ENCODE peak calls at places on chromosomes 11 and 22, in nine cellular contexts. One of them, this sample, is unnamed.

GRCh38 chr11:35515224-35515623 is 10.2 kb downstream of the PAMR1 start:
- DNase-seq in ELR: peak; percentile 44
- DNase-seq in Caki2: no peak
- DNase-seq in fibroblast of pulmonary artery: peak; percentile 78
- DNase-seq in stimulated activated CD8-positive, alpha-beta memory T cell treated with anti-CD3 and anti-CD28 coated beads, Interleukin-4, amount 100 ng/mL, for 1 hour: no peak
- DNase-seq in cardiac muscle cell: peak; percentile 74
- DNase-seq in osteoblast: peak; percentile 42
- DNase-seq in left ventricle myocardium superior: no peak
- DNase-seq in thoracic aorta: no peak
- DNase-seq in this sample: peak; percentile 85

GRCh38 chr22:16949561-16949960 is 58.5 kb downstream of the GAB4 start:
- DNase-seq in cardiac muscle cell: no peak
- DNase-seq in stimulated activated CD8-positive, alpha-beta memory T cell treated with anti-CD3 and anti-CD28 coated beads, Interleukin-4, amount 100 ng/mL, for 1 hour: no peak
- DNase-seq in left ventricle myocardium superior: no peak
- DNase-seq in ELR: no peak
- DNase-seq in osteoblast: no peak
- DNase-seq in fibroblast of pulmonary artery: no peak
- DNase-seq in Caki2: no peak
- DNase-seq in thoracic aorta: no peak
- DNase-seq in this sample: peak; percentile 48

GRCh38 chr11:83773950-83774880 is 488.0 kb upstream of the CCDC90B start:
- DNase-seq in Caki2: no peak
- DNase-seq in thoracic aorta: no peak
- DNase-seq in stimulated activated CD8-positive, alpha-beta memory T cell treated with anti-CD3 and anti-CD28 coated beads, Interleukin-4, amount 100 ng/mL, for 1 hour: no peak
- DNase-seq in left ventricle myocardium superior: no peak
- DNase-seq in osteoblast: no peak
- DNase-seq in cardiac muscle cell: peak; percentile 28
- DNase-seq in fibroblast of pulmonary artery: peak; percentile 36
- DNase-seq in ELR: peak; percentile 27
- DNase-seq in this sample: peak; percentile 40

GRCh38 chr11:43736502-43737193 is 56.1 kb downstream of the HSD17B12 start:
- DNase-seq in thoracic aorta: no peak
- DNase-seq in Caki2: no peak
- DNase-seq in stimulated activated CD8-positive, alpha-beta memory T cell treated with anti-CD3 and anti-CD28 coated beads, Interleukin-4, amount 100 ng/mL, for 1 hour: no peak
- DNase-seq in osteoblast: peak; percentile 85
- DNase-seq in cardiac muscle cell: peak; percentile 75
- DNase-seq in ELR: peak; percentile 2
- DNase-seq in fibroblast of pulmonary artery: peak; percentile 65
- DNase-seq in left ventricle myocardium superior: no peak
- DNase-seq in this sample: peak; percentile 85

GRCh38 chr11:2804189-2804588 is 81.4 kb downstream of the CDKN1C start:
- DNase-seq in osteoblast: no peak
- DNase-seq in Caki2: no peak
- DNase-seq in fibroblast of pulmonary artery: no peak
- DNase-seq in stimulated activated CD8-positive, alpha-beta memory T cell treated with anti-CD3 and anti-CD28 coated beads, Interleukin-4, amount 100 ng/mL, for 1 hour: no peak
- DNase-seq in left ventricle myocardium superior: no peak
- DNase-seq in thoracic aorta: no peak
- DNase-seq in cardiac muscle cell: no peak
- DNase-seq in ELR: no peak
- DNase-seq in this sample: no peak

GRCh38 chr11:72333657-72334056 is 89.7 kb upstream of the PHOX2A start:
- DNase-seq in osteoblast: no peak
- DNase-seq in thoracic aorta: no peak
- DNase-seq in stimulated activated CD8-positive, alpha-beta memory T cell treated with anti-CD3 and anti-CD28 coated beads, Interleukin-4, amount 100 ng/mL, for 1 hour: peak; percentile 1
- DNase-seq in Caki2: no peak
- DNase-seq in left ventricle myocardium superior: no peak
- DNase-seq in ELR: no peak
- DNase-seq in cardiac muscle cell: peak; percentile 54
- DNase-seq in fibroblast of pulmonary artery: peak; percentile 4
- DNase-seq in this sample: no peak

GRCh38 chr11:68682531-68682931 is 1.8 kb upstream of the GAL start:
- DNase-seq in cardiac muscle cell: no peak
- DNase-seq in osteoblast: no peak
- DNase-seq in ELR: no peak
- DNase-seq in fibroblast of pulmonary artery: no peak
- DNase-seq in thoracic aorta: no peak
- DNase-seq in left ventricle myocardium superior: no peak
- DNase-seq in stimulated activated CD8-positive, alpha-beta memory T cell treated with anti-CD3 and anti-CD28 coated beads, Interleukin-4, amount 100 ng/mL, for 1 hour: no peak
- DNase-seq in Caki2: no peak
- DNase-seq in this sample: no peak

GRCh38 chr11:28447226-28447625 is 339.0 kb downstream of the METTL15 start:
- DNase-seq in ELR: peak; percentile 62
- DNase-seq in fibroblast of pulmonary artery: peak; percentile 35
- DNase-seq in stimulated activated CD8-positive, alpha-beta memory T cell treated with anti-CD3 and anti-CD28 coated beads, Interleukin-4, amount 100 ng/mL, for 1 hour: no peak
- DNase-seq in cardiac muscle cell: peak; percentile 55
- DNase-seq in left ventricle myocardium superior: no peak
- DNase-seq in osteoblast: no peak
- DNase-seq in thoracic aorta: no peak
- DNase-seq in Caki2: peak; percentile 1
- DNase-seq in this sample: peak; percentile 35

GRCh38 chr11:26537341-26537740 is 34.7 kb downstream of the MUC15 start:
- DNase-seq in ELR: no peak
- DNase-seq in Caki2: no peak
- DNase-seq in thoracic aorta: no peak
- DNase-seq in osteoblast: no peak
- DNase-seq in left ventricle myocardium superior: no peak
- DNase-seq in stimulated activated CD8-positive, alpha-beta memory T cell treated with anti-CD3 and anti-CD28 coated beads, Interleukin-4, amount 100 ng/mL, for 1 hour: no peak
- DNase-seq in fibroblast of pulmonary artery: no peak
- DNase-seq in cardiac muscle cell: no peak
- DNase-seq in this sample: no peak

GRCh38 chr11:72430743-72431570 is 3.4 kb downstream of the CLPB start:
- DNase-seq in osteoblast: peak; percentile 90
- DNase-seq in stimulated activated CD8-positive, alpha-beta memory T cell treated with anti-CD3 and anti-CD28 coated beads, Interleukin-4, amount 100 ng/mL, for 1 hour: no peak
- DNase-seq in Caki2: peak; percentile 21
- DNase-seq in thoracic aorta: no peak
- DNase-seq in fibroblast of pulmonary artery: peak; percentile 73
- DNase-seq in left ventricle myocardium superior: peak; percentile 46
- DNase-seq in cardiac muscle cell: peak; percentile 71
- DNase-seq in ELR: peak; percentile 71
- DNase-seq in this sample: peak; percentile 63

GRCh38 chr22:40668611-40669390 is 10.5 kb upstream of the MCHR1 start:
- DNase-seq in thoracic aorta: no peak
- DNase-seq in ELR: peak; percentile 82
- DNase-seq in fibroblast of pulmonary artery: peak; percentile 96
- DNase-seq in stimulated activated CD8-positive, alpha-beta memory T cell treated with anti-CD3 and anti-CD28 coated beads, Interleukin-4, amount 100 ng/mL, for 1 hour: no peak
- DNase-seq in cardiac muscle cell: peak; percentile 92
- DNase-seq in Caki2: peak; percentile 93
- DNase-seq in left ventricle myocardium superior: no peak
- DNase-seq in osteoblast: peak; percentile 98
- DNase-seq in this sample: peak; percentile 92

GRCh38 chr22:34599567-34599966 is 466.4 kb upstream of the ISX start:
- DNase-seq in ELR: no peak
- DNase-seq in stimulated activated CD8-positive, alpha-beta memory T cell treated with anti-CD3 and anti-CD28 coated beads, Interleukin-4, amount 100 ng/mL, for 1 hour: no peak
- DNase-seq in cardiac muscle cell: no peak
- DNase-seq in Caki2: no peak
- DNase-seq in osteoblast: no peak
- DNase-seq in thoracic aorta: no peak
- DNase-seq in fibroblast of pulmonary artery: no peak
- DNase-seq in left ventricle myocardium superior: no peak
- DNase-seq in this sample: no peak

GRCh38 chr11:66388746-66389386 is 17.3 kb upstream of the SLC29A2 start:
- DNase-seq in osteoblast: no peak
- DNase-seq in Caki2: peak; percentile 24
- DNase-seq in cardiac muscle cell: peak; percentile 79
- DNase-seq in ELR: peak; percentile 80
- DNase-seq in left ventricle myocardium superior: peak; percentile 70
- DNase-seq in fibroblast of pulmonary artery: peak; percentile 80
- DNase-seq in thoracic aorta: no peak
- DNase-seq in stimulated activated CD8-positive, alpha-beta memory T cell treated with anti-CD3 and anti-CD28 coated beads, Interleukin-4, amount 100 ng/mL, for 1 hour: peak; percentile 45
- DNase-seq in this sample: peak; percentile 74

GRCh38 chr11:81112718-81113117 is 1620.9 kb downstream of the FAM181B start:
- DNase-seq in osteoblast: no peak
- DNase-seq in left ventricle myocardium superior: no peak
- DNase-seq in thoracic aorta: no peak
- DNase-seq in fibroblast of pulmonary artery: no peak
- DNase-seq in Caki2: no peak
- DNase-seq in ELR: no peak
- DNase-seq in cardiac muscle cell: no peak
- DNase-seq in stimulated activated CD8-positive, alpha-beta memory T cell treated with anti-CD3 and anti-CD28 coated beads, Interleukin-4, amount 100 ng/mL, for 1 hour: no peak
- DNase-seq in this sample: no peak

GRCh38 chr11:31236052-31236652 is 133.4 kb downstream of the DCDC1 start:
- DNase-seq in fibroblast of pulmonary artery: peak; percentile 21
- DNase-seq in left ventricle myocardium superior: no peak
- DNase-seq in cardiac muscle cell: peak; percentile 28
- DNase-seq in thoracic aorta: no peak
- DNase-seq in ELR: peak; percentile 37
- DNase-seq in Caki2: no peak
- DNase-seq in osteoblast: no peak
- DNase-seq in stimulated activated CD8-positive, alpha-beta memory T cell treated with anti-CD3 and anti-CD28 coated beads, Interleukin-4, amount 100 ng/mL, for 1 hour: no peak
- DNase-seq in this sample: peak; percentile 9

GRCh38 chr11:33344611-33345010 is 87.4 kb downstream of the HIPK3 start:
- DNase-seq in fibroblast of pulmonary artery: no peak
- DNase-seq in cardiac muscle cell: peak; percentile 20
- DNase-seq in Caki2: no peak
- DNase-seq in osteoblast: no peak
- DNase-seq in thoracic aorta: no peak
- DNase-seq in stimulated activated CD8-positive, alpha-beta memory T cell treated with anti-CD3 and anti-CD28 coated beads, Interleukin-4, amount 100 ng/mL, for 1 hour: no peak
- DNase-seq in ELR: peak; percentile 28
- DNase-seq in left ventricle myocardium superior: no peak
- DNase-seq in this sample: peak; percentile 24

This sample was measured in fibroblast of mammary gland.